ENCODE peak calls at places on chromosomes 5 and 9, in six cellular contexts. Q, I, B, F, J and W are unnamed samples.
A peak's percentile ranks its signal among the peaks of the same experiment; 100 is the strongest.

GRCh38 chr9:111961011-111961410 is 64.4 kb downstream of the UGCG start:
- DNase-seq in J (no peak), F (peak; percentile 64), I (no peak), B (no peak), Q (peak; percentile 62), W (peak; percentile 48)

GRCh38 chr9:76045217-76045616 is 154.7 kb downstream of the PCSK5 start:
- DNase-seq in B (no peak), I (no peak), Q (no peak), J (no peak), F (no peak), W (no peak)

GRCh38 chr9:81213456-81213855 is 475.9 kb downstream of the TLE1 start:
- DNase-seq in Q (no peak), F (no peak), J (no peak), I (no peak), B (no peak), W (no peak)

GRCh38 chr5:1892685-1893445 is 10.1 kb upstream of the IRX4 start:
- DNase-seq in Q (no peak), J (no peak), F (no peak), I (peak; percentile 10), B (no peak), W (no peak)

GRCh38 chr5:14036947-14037346 is 92.5 kb upstream of the DNAH5 start:
- DNase-seq in I (no peak), Q (peak; percentile 36), B (no peak), F (peak; percentile 55), J (no peak), W (peak; percentile 44)

GRCh38 chr5:9690751-9691150 is 60.6 kb upstream of the TAS2R1 start:
- DNase-seq in J (no peak), I (no peak), B (no peak), Q (no peak), F (no peak), W (no peak)

GRCh38 chr5:626850-627249 is 14.7 kb downstream of the CEP72 start:
- DNase-seq in F (peak; percentile 56), I (no peak), Q (no peak), B (no peak), J (no peak), W (no peak)

GRCh38 chr5:159052282-159053011 is 47.3 kb downstream of the EBF1 start:
- DNase-seq in J (no peak), F (peak; percentile 65), B (no peak), Q (no peak), I (no peak), W (no peak)

GRCh38 chr5:94969174-94969573 is 315.7 kb downstream of the MCTP1 start:
- DNase-seq in F (peak; percentile 75), J (no peak), B (no peak), I (no peak), Q (peak; percentile 69), W (peak; percentile 29)

GRCh38 chr5:1204693-1205242 is 3.4 kb downstream of the SLC6A19 start:
- DNase-seq in I (no peak), F (peak; percentile 51), B (peak; percentile 51), J (peak; percentile 37), Q (peak; percentile 1), W (peak; percentile 2)

GRCh38 chr9:22395585-22396205 is 50.9 kb upstream of the DMRTA1 start:
- DNase-seq in J (peak; percentile 1), Q (peak; percentile 64), B (no peak), F (peak; percentile 77), I (no peak), W (peak; percentile 75)

GRCh38 chr5:150801117-150801927 is 22.8 kb downstream of the SMIM3 start:
- DNase-seq in Q (peak; percentile 85), F (peak; percentile 87), B (peak; percentile 51), I (no peak), J (peak; percentile 44), W (peak; percentile 78)

GRCh38 chr9:125829743-125830142 is 82.6 kb downstream of the PBX3 start:
- DNase-seq in B (peak; percentile 47), J (no peak), Q (no peak), I (no peak), F (peak; percentile 50), W (no peak)

GRCh38 chr5:53071738-53072137 is 37.8 kb downstream of the MOCS2 start:
- DNase-seq in I (no peak), B (no peak), J (no peak), F (peak; percentile 13), Q (no peak), W (no peak)

GRCh38 chr9:96524045-96524444 is 74.1 kb downstream of the HABP4 start:
- DNase-seq in F (peak; percentile 20), Q (no peak), I (no peak), J (no peak), B (no peak), W (no peak)

GRCh38 chr5:1931590-1932138 is 48.9 kb upstream of the IRX4 start:
- DNase-seq in Q (no peak), I (no peak), B (peak; percentile 48), F (no peak), J (no peak), W (peak; percentile 16)

GRCh38 chr9:134989206-134990065 is 71.7 kb upstream of the FCN1 start:
- DNase-seq in F (no peak), I (no peak), Q (no peak), J (no peak), B (no peak), W (no peak)

GRCh38 chr9:111937781-111938426 is 41.3 kb downstream of the UGCG start:
- DNase-seq in F (peak; percentile 81), J (no peak), Q (peak; percentile 65), B (peak; percentile 63), I (no peak), W (no peak)

GRCh38 chr5:123285122-123286011 is 137.8 kb downstream of the CEP120 start:
- DNase-seq in B (peak; percentile 39), I (no peak), J (no peak), Q (peak; percentile 35), F (peak; percentile 64), W (peak; percentile 4)

GRCh38 chr9:81096667-81097066 is 592.7 kb downstream of the TLE1 start:
- DNase-seq in J (no peak), F (no peak), Q (no peak), B (no peak), I (no peak), W (peak; percentile 30)

GRCh38 chr9:36135791-36136276 is 699 bp upstream of the GLIPR2 start:
- DNase-seq in J (no peak), I (no peak), B (no peak), F (no peak), Q (no peak), W (peak; percentile 54)

GRCh38 chr9:36128331-36128730 is 8.2 kb upstream of the GLIPR2 start:
- DNase-seq in Q (no peak), B (no peak), J (no peak), F (no peak), I (no peak), W (no peak)

GRCh38 chr9:36136277-36136893 is at the start of gene GLIPR2:
- DNase-seq in I (peak; percentile 86), F (peak; percentile 57), Q (peak; percentile 57), J (peak; percentile 68), B (peak; percentile 81), W (peak; percentile 75)

GRCh38 chr9:36134761-36135505 is 1.6 kb upstream of the GLIPR2 start:
- DNase-seq in J (no peak), Q (no peak), I (no peak), F (no peak), B (no peak), W (no peak)

DNA sequence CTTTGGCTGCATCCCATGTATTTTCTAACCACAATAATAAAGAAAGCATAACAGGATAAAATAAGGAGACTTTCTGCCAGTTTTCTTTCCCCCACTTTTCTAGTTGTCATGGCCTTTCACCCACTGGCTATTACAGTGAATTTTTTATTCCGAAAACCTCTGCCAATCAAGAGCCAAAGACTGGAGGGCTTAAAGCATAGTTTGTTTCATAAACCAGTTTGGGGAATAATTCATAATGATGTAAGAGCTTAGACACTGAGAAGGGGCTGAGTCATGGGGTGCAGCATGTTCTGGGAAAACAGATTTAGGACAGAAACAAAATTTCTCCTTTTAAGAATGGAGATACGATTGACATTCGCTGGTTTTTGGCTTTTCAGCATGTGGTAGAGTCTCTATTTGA is 4.5 kb upstream of the GLIPR2 start:
- DNase-seq in F (peak; percentile 29), Q (no peak), J (no peak), I (no peak), B (no peak), W (peak; percentile 74)
- H3K4me3 ChIP-seq in F (no peak overlapping the region), Q (no peak overlapping the region), J (no peak overlapping the region), I (no peak overlapping the region), B (no peak overlapping the region), W (no peak overlapping the region)

DNA sequence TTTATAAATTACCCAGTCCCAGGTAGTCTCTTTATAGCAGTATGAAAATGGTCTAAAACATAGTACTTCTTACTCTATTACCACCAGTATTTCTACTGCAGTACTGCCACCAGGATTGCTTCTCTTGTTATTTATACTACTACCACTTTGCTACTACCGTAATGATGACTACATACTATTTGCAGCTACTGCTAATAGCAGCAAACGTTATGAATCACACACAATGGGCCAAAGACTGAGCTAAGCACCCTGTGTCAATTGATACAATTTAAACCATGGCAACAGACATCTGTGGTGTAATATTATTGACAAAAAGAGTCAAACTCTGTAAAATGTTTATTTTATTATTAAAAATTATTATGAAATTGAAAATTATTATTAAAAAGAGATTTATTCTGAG is 15.3 kb upstream of the KIF12 start:
- DNase-seq in B (no peak), J (no peak), Q (no peak), I (no peak), F (no peak), W (peak; percentile 28)
- TF ChIP-seq CTCF in B (no peak), J (no peak), Q (no peak), I (no peak), F (no peak), W (no peak)

DNA sequence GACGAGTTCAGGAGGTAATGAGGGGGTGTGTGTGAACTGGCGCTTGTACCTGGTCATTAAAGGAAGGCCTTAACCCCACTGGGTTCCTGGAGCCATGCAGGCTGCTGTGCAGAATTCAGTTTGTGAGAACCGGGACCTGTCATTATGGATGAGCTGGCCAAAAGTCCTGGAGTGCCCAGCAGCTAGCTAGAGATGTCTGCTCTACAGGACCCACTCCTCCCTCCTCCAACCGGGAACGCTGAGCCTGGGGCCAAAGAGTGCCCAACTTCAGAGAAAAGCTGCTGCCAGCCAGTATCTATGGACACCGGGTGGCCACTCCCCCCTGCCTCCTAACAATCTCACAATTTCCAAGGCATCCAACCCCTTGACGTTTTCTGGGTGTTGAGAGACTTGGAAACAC is 1.2 kb downstream of the ENTREP1 start:
- DNase-seq in J (no peak), Q (no peak), F (no peak), I (no peak), B (no peak), W (no peak)
- H3K4me3 ChIP-seq in J (no peak overlapping the region), Q (no peak overlapping the region), F (no peak overlapping the region), I (peak overlapping the region; percentile 83), B (no peak overlapping the region), W (peak overlapping the region; percentile 44)

GRCh38 chr5:82470185-82470584 is 192.0 kb upstream of the RPS23 start:
- DNase-seq in F (peak; percentile 19), J (no peak), Q (no peak), B (no peak), I (no peak), W (peak; percentile 22)

GRCh38 chr5:82465235-82465634 is 187.1 kb upstream of the RPS23 start:
- DNase-seq in Q (no peak), F (peak; percentile 8), B (no peak), I (no peak), J (no peak), W (no peak)

DNA sequence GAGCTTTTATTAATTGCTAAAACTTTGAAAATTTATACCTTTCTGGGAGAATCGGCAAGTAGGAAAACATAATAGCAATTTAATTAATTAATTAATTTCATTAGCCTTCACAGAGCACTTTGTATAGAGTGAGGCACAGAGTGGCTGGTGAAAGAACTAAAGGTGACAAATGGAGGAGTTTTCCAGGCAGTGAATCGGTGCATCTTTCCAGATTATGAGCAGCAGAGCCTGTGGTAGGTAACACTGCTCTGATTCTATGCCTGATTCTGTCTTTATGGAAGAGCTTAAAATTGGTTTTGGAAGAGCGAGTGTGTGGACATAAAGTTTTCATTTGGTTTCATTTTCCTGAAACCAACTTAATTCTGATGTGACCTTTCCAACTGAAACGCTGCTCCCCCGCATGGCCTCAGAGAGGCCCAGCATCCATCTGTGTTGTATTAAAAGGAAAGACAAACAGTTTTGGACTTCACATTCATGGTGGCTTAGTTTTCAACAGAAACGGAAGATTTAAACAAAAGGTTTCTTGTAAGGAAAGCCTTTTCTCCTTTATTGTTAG is 188.9 kb upstream of the RPS23 start:
- DNase-seq in I (no peak), B (peak; percentile 26), F (peak; percentile 75), J (no peak), Q (peak; percentile 46), W (no peak)
- TF ChIP-seq CTCF in I (no peak), B (no peak), F (peak; percentile 66), J (no peak), Q (peak; percentile 21), W (no peak)